ENCODE peak calls at places on chromosome 3, in eight cellular contexts. U is EL, K is foreskin fibroblast, T is endothelial cell, Z is AG08396, M is neural progenitor cell, E is cardiac fibroblast, I is DMS153. D is an unnamed sample.

GRCh38 chr3:108527109-108527508 is 16.7 kb upstream of the MYH15 start:
- DNase-seq in U (no peak), K (no peak), T (no peak), Z (no peak), M (peak), E (no peak), I (no peak), D (peak)

GRCh38 chr3:12004741-12005513 is 739 bp downstream of the SYN2 start:
- DNase-seq in U (no peak), K (peak), T (peak), Z (no peak), M (no peak), E (no peak), I (no peak), D (peak)

GRCh38 chr3:9196009-9196408 is 53.4 kb downstream of the SRGAP3 start:
- DNase-seq in U (no peak), K (no peak), T (no peak), Z (no peak), M (peak), E (no peak), I (no peak), D (peak)

GRCh38 chr3:50671331-50671730 is 3.4 kb upstream of the DOCK3 start:
- DNase-seq in U (peak), K (peak), T (no peak), Z (peak), M (no peak), E (peak), I (peak), D (no peak)

GRCh38 chr3:124962403-124962940 is 27.9 kb upstream of the MUC13 start:
- DNase-seq in U (no peak), K (peak), T (no peak), Z (no peak), M (no peak), E (peak), I (no peak), D (no peak)

GRCh38 chr3:55468251-55468650 is 18.9 kb downstream of the WNT5A start:
- DNase-seq in U (peak), K (peak), T (no peak), Z (no peak), M (no peak), E (no peak), I (no peak), D (no peak)

GRCh38 chr3:66486187-66486586 is 14.6 kb downstream of the LRIG1 start:
- DNase-seq in U (no peak), K (peak), T (no peak), Z (no peak), M (no peak), E (no peak), I (no peak), D (no peak)

GRCh38 chr3:10697918-10698317 is 118.1 kb upstream of the SLC6A11 start:
- DNase-seq in U (peak), K (no peak), T (no peak), Z (no peak), M (peak), E (no peak), I (no peak), D (peak)

GRCh38 chr3:141992512-141992911 is 116.1 kb downstream of the ATP1B3 start:
- DNase-seq in U (no peak), K (no peak), T (no peak), Z (no peak), M (no peak), E (no peak), I (no peak), D (no peak)

GRCh38 chr3:31968391-31968926 is 12.6 kb downstream of the OSBPL10 start:
- DNase-seq in U (peak), K (peak), T (no peak), Z (peak), M (no peak), E (peak), I (no peak), D (no peak)

GRCh38 chr3:47423548-47424145 is 42.8 kb downstream of the PTPN23 start:
- DNase-seq in U (no peak), K (no peak), T (no peak), Z (no peak), M (no peak), E (no peak), I (no peak), D (no peak)

GRCh38 chr3:139096670-139097069 is 52.0 kb upstream of the PRR23C start:
- DNase-seq in U (no peak), K (no peak), T (no peak), Z (no peak), M (no peak), E (no peak), I (no peak), D (no peak)

GRCh38 chr3:178794711-178795110 is 258.5 kb downstream of the KCNMB2 start:
- DNase-seq in U (no peak), K (no peak), T (no peak), Z (no peak), M (no peak), E (no peak), I (no peak), D (no peak)

GRCh38 chr3:128107809-128108208 is 15.8 kb downstream of the RUVBL1 start:
- DNase-seq in U (no peak), K (no peak), T (no peak), Z (no peak), M (no peak), E (peak), I (no peak), D (no peak)